ENCODE peak calls at places on chromosomes 1 and 21, in six cellular contexts. One of them, this sample, is unnamed.
A peak's percentile ranks its signal among the peaks of the same experiment; 100 is the strongest.

GRCh38 chr1:13967707-13968106 is 267.7 kb downstream of the PRDM2 start:
- DNase-seq in naive thymus-derived CD4-positive, alpha-beta T cell: no peak
- DNase-seq in IMR-90: no peak
- DNase-seq in cardiac muscle cell: no peak
- DNase-seq in HCT116: no peak
- DNase-seq in endodermal cell: no peak
- DNase-seq in this sample: no peak

GRCh38 chr1:11307837-11308236 is 34.8 kb downstream of the UBIAD1 start:
- DNase-seq in naive thymus-derived CD4-positive, alpha-beta T cell: no peak
- DNase-seq in IMR-90: peak; percentile 7
- DNase-seq in cardiac muscle cell: no peak
- DNase-seq in HCT116: no peak
- DNase-seq in endodermal cell: no peak
- DNase-seq in this sample: no peak

GRCh38 chr21:28799926-28800325 is 192.8 kb downstream of the LTN1 start:
- DNase-seq in naive thymus-derived CD4-positive, alpha-beta T cell: no peak
- DNase-seq in IMR-90: no peak
- DNase-seq in cardiac muscle cell: no peak
- DNase-seq in HCT116: no peak
- DNase-seq in endodermal cell: no peak
- DNase-seq in this sample: no peak

GRCh38 chr1:209038735-209039134 is 544.8 kb upstream of the CAMK1G start:
- DNase-seq in naive thymus-derived CD4-positive, alpha-beta T cell: no peak
- DNase-seq in IMR-90: no peak
- DNase-seq in cardiac muscle cell: no peak
- DNase-seq in HCT116: no peak
- DNase-seq in endodermal cell: no peak
- DNase-seq in this sample: no peak

GRCh38 chr1:210647406-210648333 is 319.0 kb downstream of the HHAT start:
- DNase-seq in naive thymus-derived CD4-positive, alpha-beta T cell: no peak
- DNase-seq in IMR-90: peak; percentile 68
- DNase-seq in cardiac muscle cell: no peak
- DNase-seq in HCT116: no peak
- DNase-seq in endodermal cell: no peak
- DNase-seq in this sample: no peak

GRCh38 chr1:222373831-222374603 is 173.9 kb downstream of the HHIPL2 start:
- DNase-seq in naive thymus-derived CD4-positive, alpha-beta T cell: no peak
- DNase-seq in IMR-90: no peak
- DNase-seq in cardiac muscle cell: peak; percentile 8
- DNase-seq in HCT116: no peak
- DNase-seq in endodermal cell: no peak
- DNase-seq in this sample: no peak

GRCh38 chr1:5947071-5947821 is 45.0 kb downstream of the NPHP4 start:
- DNase-seq in naive thymus-derived CD4-positive, alpha-beta T cell: no peak
- DNase-seq in IMR-90: no peak
- DNase-seq in cardiac muscle cell: no peak
- DNase-seq in HCT116: no peak
- DNase-seq in endodermal cell: no peak
- DNase-seq in this sample: no peak

GRCh38 chr1:89721351-89721750 is 88.4 kb downstream of the LRRC8C start:
- DNase-seq in naive thymus-derived CD4-positive, alpha-beta T cell: no peak
- DNase-seq in IMR-90: peak; percentile 57
- DNase-seq in cardiac muscle cell: no peak
- DNase-seq in HCT116: no peak
- DNase-seq in endodermal cell: no peak
- DNase-seq in this sample: no peak

GRCh38 chr1:174676856-174677255 is 229.1 kb downstream of the GPR52 start:
- DNase-seq in naive thymus-derived CD4-positive, alpha-beta T cell: no peak
- DNase-seq in IMR-90: no peak
- DNase-seq in cardiac muscle cell: no peak
- DNase-seq in HCT116: no peak
- DNase-seq in endodermal cell: no peak
- DNase-seq in this sample: no peak

GRCh38 chr21:36330904-36331303 is 10.9 kb downstream of the MORC3 start:
- DNase-seq in naive thymus-derived CD4-positive, alpha-beta T cell: peak; percentile 37
- DNase-seq in IMR-90: peak; percentile 60
- DNase-seq in cardiac muscle cell: peak; percentile 71
- DNase-seq in HCT116: peak; percentile 27
- DNase-seq in endodermal cell: peak; percentile 66
- DNase-seq in this sample: no peak

GRCh38 chr1:218739426-218739825 is 394.3 kb downstream of the TGFB2 start:
- DNase-seq in naive thymus-derived CD4-positive, alpha-beta T cell: no peak
- DNase-seq in IMR-90: peak; percentile 58
- DNase-seq in cardiac muscle cell: no peak
- DNase-seq in HCT116: no peak
- DNase-seq in endodermal cell: no peak
- DNase-seq in this sample: no peak

GRCh38 chr21:38661296-38662223 is 144.2 kb upstream of the ETS2 start:
- DNase-seq in naive thymus-derived CD4-positive, alpha-beta T cell: no peak
- DNase-seq in IMR-90: peak; percentile 62
- DNase-seq in cardiac muscle cell: peak; percentile 42
- DNase-seq in HCT116: no peak
- DNase-seq in endodermal cell: peak; percentile 74
- DNase-seq in this sample: no peak

GRCh38 chr1:231583376-231583775 is 43.2 kb upstream of the DISC1 start:
- DNase-seq in naive thymus-derived CD4-positive, alpha-beta T cell: no peak
- DNase-seq in IMR-90: no peak
- DNase-seq in cardiac muscle cell: no peak
- DNase-seq in HCT116: no peak
- DNase-seq in endodermal cell: no peak
- DNase-seq in this sample: no peak

GRCh38 chr1:149949911-149950310 is 13.2 kb upstream of the MTMR11 start:
- DNase-seq in naive thymus-derived CD4-positive, alpha-beta T cell: no peak
- DNase-seq in IMR-90: no peak
- DNase-seq in cardiac muscle cell: no peak
- DNase-seq in HCT116: no peak
- DNase-seq in endodermal cell: no peak
- DNase-seq in this sample: no peak

GRCh38 chr1:3910049-3910731 is 10.1 kb upstream of the C1orf174 start:
- DNase-seq in naive thymus-derived CD4-positive, alpha-beta T cell: no peak
- DNase-seq in IMR-90: no peak
- DNase-seq in cardiac muscle cell: no peak
- DNase-seq in HCT116: no peak
- DNase-seq in endodermal cell: no peak
- DNase-seq in this sample: no peak

GRCh38 chr1:45512641-45513054 is 9.0 kb downstream of the PRDX1 start:
- DNase-seq in naive thymus-derived CD4-positive, alpha-beta T cell: peak; percentile 43
- DNase-seq in IMR-90: peak; percentile 71
- DNase-seq in cardiac muscle cell: peak; percentile 76
- DNase-seq in HCT116: peak; percentile 61
- DNase-seq in endodermal cell: peak; percentile 90
- DNase-seq in this sample: no peak

GRCh38 chr1:167121375-167122120 is 27.7 kb downstream of the STYXL2 start:
- DNase-seq in naive thymus-derived CD4-positive, alpha-beta T cell: peak; percentile 11
- DNase-seq in IMR-90: no peak
- DNase-seq in cardiac muscle cell: no peak
- DNase-seq in HCT116: peak; percentile 18
- DNase-seq in endodermal cell: peak; percentile 86
- DNase-seq in this sample: peak; percentile 84

GRCh38 chr21:45859041-45859761 is 122.4 kb upstream of the COL6A1 start:
- DNase-seq in naive thymus-derived CD4-positive, alpha-beta T cell: no peak
- DNase-seq in IMR-90: no peak
- DNase-seq in cardiac muscle cell: no peak
- DNase-seq in HCT116: no peak
- DNase-seq in endodermal cell: peak; percentile 44
- DNase-seq in this sample: no peak

GRCh38 chr1:38013027-38013588 is 574 bp downstream of the UTP11 start:
- DNase-seq in naive thymus-derived CD4-positive, alpha-beta T cell: no peak
- DNase-seq in IMR-90: peak; percentile 88
- DNase-seq in cardiac muscle cell: no peak
- DNase-seq in HCT116: no peak
- DNase-seq in endodermal cell: no peak
- DNase-seq in this sample: no peak

GRCh38 chr1:38009841-38010180 is 2.7 kb upstream of the UTP11 start:
- DNase-seq in naive thymus-derived CD4-positive, alpha-beta T cell: no peak
- DNase-seq in IMR-90: no peak
- DNase-seq in cardiac muscle cell: no peak
- DNase-seq in HCT116: no peak
- DNase-seq in endodermal cell: no peak
- DNase-seq in this sample: no peak

GRCh38 chr1:38014724-38015424 is 2.3 kb downstream of the UTP11 start:
- DNase-seq in naive thymus-derived CD4-positive, alpha-beta T cell: no peak
- DNase-seq in IMR-90: no peak
- DNase-seq in cardiac muscle cell: no peak
- DNase-seq in HCT116: no peak
- DNase-seq in endodermal cell: no peak
- DNase-seq in this sample: no peak

GRCh38 chr1:38015978-38016640 is 3.6 kb downstream of the UTP11 start:
- DNase-seq in naive thymus-derived CD4-positive, alpha-beta T cell: no peak
- DNase-seq in IMR-90: peak; percentile 35
- DNase-seq in cardiac muscle cell: no peak
- DNase-seq in HCT116: no peak
- DNase-seq in endodermal cell: no peak
- DNase-seq in this sample: no peak

DNA sequence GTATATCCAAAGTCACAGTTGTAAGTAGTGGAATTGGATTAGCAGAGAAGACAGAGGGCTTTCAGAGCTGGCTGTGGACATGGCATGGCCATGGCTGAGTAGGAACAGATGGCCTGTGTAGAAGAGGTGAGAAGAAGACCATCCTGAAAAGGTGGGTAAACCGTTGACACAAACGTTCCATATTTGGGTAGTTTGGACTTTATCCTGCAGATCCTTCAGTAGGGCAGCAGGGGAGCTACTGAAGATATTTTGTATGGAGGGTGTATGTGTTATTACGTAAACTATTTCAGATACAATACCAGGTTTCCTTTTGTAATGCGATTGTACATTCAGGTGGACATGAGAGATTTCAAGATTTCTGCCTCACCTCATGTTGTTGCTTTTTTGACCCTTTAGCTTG is 1.6 kb downstream of the UTP11 start:
- DNase-seq in naive thymus-derived CD4-positive, alpha-beta T cell: no peak
- DNase-seq in IMR-90: no peak
- DNase-seq in cardiac muscle cell: no peak
- DNase-seq in HCT116: no peak
- DNase-seq in endodermal cell: no peak
- DNase-seq in this sample: no peak
- H3K36me3 ChIP-seq in naive thymus-derived CD4-positive, alpha-beta T cell: peaks cover 4% of the 10 kb centered on the region
- H3K36me3 ChIP-seq in IMR-90: peaks cover 14% of the 10 kb centered on the region
- H3K36me3 ChIP-seq in cardiac muscle cell: peaks cover 25% of the 10 kb centered on the region
- H3K36me3 ChIP-seq in HCT116: peaks cover 20% of the 10 kb centered on the region
- H3K36me3 ChIP-seq in endodermal cell: peaks cover 38% of the 10 kb centered on the region
- H3K36me3 ChIP-seq in this sample: peaks cover 12% of the 10 kb centered on the region

DNA sequence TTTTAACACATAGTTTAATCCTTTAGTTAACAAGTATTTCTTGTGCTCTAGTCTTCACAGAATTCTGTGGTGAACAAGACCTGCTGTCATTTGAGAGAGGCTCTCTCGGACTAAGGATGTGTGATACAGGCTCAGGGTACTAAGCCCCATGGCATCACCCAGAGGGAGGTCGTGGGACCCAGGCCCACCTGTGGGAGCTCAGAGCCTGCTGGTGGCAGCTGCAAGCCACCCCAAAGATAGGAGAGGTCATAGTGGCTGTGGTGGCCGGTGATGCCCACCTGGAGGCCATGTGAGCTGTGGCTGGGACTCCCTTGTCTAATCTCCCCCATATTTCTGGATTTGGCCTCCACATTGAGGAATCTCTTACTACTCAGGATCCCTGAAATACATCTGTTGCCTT is 22.0 kb downstream of the NENF start:
- DNase-seq in naive thymus-derived CD4-positive, alpha-beta T cell: no peak
- DNase-seq in IMR-90: no peak
- DNase-seq in cardiac muscle cell: no peak
- DNase-seq in HCT116: no peak
- DNase-seq in endodermal cell: no peak
- DNase-seq in this sample: no peak
- H3K4me1 ChIP-seq in naive thymus-derived CD4-positive, alpha-beta T cell: no peaks in the 10 kb centered on the region
- H3K4me1 ChIP-seq in IMR-90: peaks cover 4% of the 10 kb centered on the region
- H3K4me1 ChIP-seq in cardiac muscle cell: peaks cover 3% of the 10 kb centered on the region
- H3K4me1 ChIP-seq in HCT116: peaks cover 6% of the 10 kb centered on the region
- H3K4me1 ChIP-seq in endodermal cell: no peaks in the 10 kb centered on the region
- H3K4me1 ChIP-seq in this sample: peaks cover 48% of the 10 kb centered on the region

GRCh38 chr1:8418301-8418700 is 100.4 kb downstream of the SLC45A1 start:
- DNase-seq in naive thymus-derived CD4-positive, alpha-beta T cell: no peak
- DNase-seq in IMR-90: no peak
- DNase-seq in cardiac muscle cell: no peak
- DNase-seq in HCT116: no peak
- DNase-seq in endodermal cell: no peak
- DNase-seq in this sample: no peak
- H3K36me3 ChIP-seq in naive thymus-derived CD4-positive, alpha-beta T cell: peaks cover 4% of the 10 kb centered on the region
- H3K36me3 ChIP-seq in IMR-90: peaks cover 29% of the 10 kb centered on the region
- H3K36me3 ChIP-seq in cardiac muscle cell: no peaks in the 10 kb centered on the region
- H3K36me3 ChIP-seq in HCT116: peaks cover 2% of the 10 kb centered on the region
- H3K36me3 ChIP-seq in endodermal cell: peaks cover 72% of the 10 kb centered on the region
- H3K36me3 ChIP-seq in this sample: no peaks in the 10 kb centered on the region

GRCh38 chr1:180235502-180236239 is 5.6 kb downstream of the LHX4 start:
- DNase-seq in naive thymus-derived CD4-positive, alpha-beta T cell: no peak
- DNase-seq in IMR-90: no peak
- DNase-seq in cardiac muscle cell: no peak
- DNase-seq in HCT116: no peak
- DNase-seq in endodermal cell: peak; percentile 68
- DNase-seq in this sample: no peak
- H3K4me1 ChIP-seq in naive thymus-derived CD4-positive, alpha-beta T cell: peaks cover 21% of the 10 kb centered on the region
- H3K4me1 ChIP-seq in IMR-90: no peaks in the 10 kb centered on the region
- H3K4me1 ChIP-seq in cardiac muscle cell: no peaks in the 10 kb centered on the region
- H3K4me1 ChIP-seq in HCT116: peaks cover 17% of the 10 kb centered on the region
- H3K4me1 ChIP-seq in endodermal cell: peaks cover 5% of the 10 kb centered on the region
- H3K4me1 ChIP-seq in this sample: peaks cover 49% of the 10 kb centered on the region

GRCh38 chr21:34190576-34191301 is 117.4 kb downstream of the MRPS6 start:
- DNase-seq in naive thymus-derived CD4-positive, alpha-beta T cell: no peak
- DNase-seq in IMR-90: no peak
- DNase-seq in cardiac muscle cell: no peak
- DNase-seq in HCT116: no peak
- DNase-seq in endodermal cell: no peak
- DNase-seq in this sample: no peak

GRCh38 chr21:34192646-34193285 is 119.4 kb downstream of the MRPS6 start:
- DNase-seq in naive thymus-derived CD4-positive, alpha-beta T cell: peak; percentile 14
- DNase-seq in IMR-90: no peak
- DNase-seq in cardiac muscle cell: no peak
- DNase-seq in HCT116: no peak
- DNase-seq in endodermal cell: no peak
- DNase-seq in this sample: no peak

GRCh38 chr21:34191876-34192275 is 118.5 kb downstream of the MRPS6 start:
- DNase-seq in naive thymus-derived CD4-positive, alpha-beta T cell: no peak
- DNase-seq in IMR-90: no peak
- DNase-seq in cardiac muscle cell: no peak
- DNase-seq in HCT116: no peak
- DNase-seq in endodermal cell: no peak
- DNase-seq in this sample: no peak

GRCh38 chr21:34187935-34188334 is 114.6 kb downstream of the MRPS6 start:
- DNase-seq in naive thymus-derived CD4-positive, alpha-beta T cell: no peak
- DNase-seq in IMR-90: no peak
- DNase-seq in cardiac muscle cell: no peak
- DNase-seq in HCT116: no peak
- DNase-seq in endodermal cell: no peak
- DNase-seq in this sample: no peak

GRCh38 chr21:34189506-34189905 is 116.1 kb downstream of the MRPS6 start:
- DNase-seq in naive thymus-derived CD4-positive, alpha-beta T cell: no peak
- DNase-seq in IMR-90: no peak
- DNase-seq in cardiac muscle cell: no peak
- DNase-seq in HCT116: no peak
- DNase-seq in endodermal cell: no peak
- DNase-seq in this sample: no peak
- H3K36me3 ChIP-seq in naive thymus-derived CD4-positive, alpha-beta T cell: no peaks in the 10 kb centered on the region
- H3K36me3 ChIP-seq in IMR-90: no peaks in the 10 kb centered on the region
- H3K36me3 ChIP-seq in cardiac muscle cell: no peaks in the 10 kb centered on the region
- H3K36me3 ChIP-seq in HCT116: no peaks in the 10 kb centered on the region
- H3K36me3 ChIP-seq in endodermal cell: no peaks in the 10 kb centered on the region
- H3K36me3 ChIP-seq in this sample: no peaks in the 10 kb centered on the region

DNA sequence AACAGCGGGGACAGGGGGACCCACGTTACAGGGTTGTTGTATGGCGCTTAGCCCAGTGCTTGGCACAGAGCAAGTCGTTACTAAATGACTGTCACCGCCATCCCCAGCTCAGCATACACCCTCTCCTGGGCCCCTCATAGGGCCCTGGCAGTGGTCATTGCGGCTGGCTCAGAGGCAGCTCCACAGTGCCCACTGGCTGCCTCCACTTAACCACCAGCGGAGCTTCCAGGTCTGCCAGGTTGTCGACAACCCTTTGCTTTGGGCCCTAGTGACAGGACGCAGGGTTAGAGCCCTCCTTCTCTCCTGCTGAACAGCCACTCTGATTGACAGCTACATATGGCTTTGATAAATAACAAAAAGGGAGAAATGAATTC is 4.7 kb downstream of the EFHD2 start:
- DNase-seq in naive thymus-derived CD4-positive, alpha-beta T cell: no peak
- DNase-seq in IMR-90: no peak
- DNase-seq in cardiac muscle cell: no peak
- DNase-seq in HCT116: no peak
- DNase-seq in endodermal cell: no peak
- DNase-seq in this sample: no peak
- H3K4me1 ChIP-seq in naive thymus-derived CD4-positive, alpha-beta T cell: peaks cover 36% of the 10 kb centered on the region
- H3K4me1 ChIP-seq in IMR-90: peaks cover 33% of the 10 kb centered on the region
- H3K4me1 ChIP-seq in cardiac muscle cell: peaks cover 4% of the 10 kb centered on the region
- H3K4me1 ChIP-seq in HCT116: peaks cover 81% of the 10 kb centered on the region
- H3K4me1 ChIP-seq in endodermal cell: peaks cover 16% of the 10 kb centered on the region
- H3K4me1 ChIP-seq in this sample: peaks cover 89% of the 10 kb centered on the region